ENCODE peak calls at places on chromosomes 4 and X, in four cellular contexts. One of them, this sample, is unnamed.

GRCh38 chr4:108512615-108513505 is 107.5 kb upstream of the RPL34 start:
- DNase-seq in psoas muscle: no peak
- DNase-seq in GM06990: no peak
- DNase-seq in IMR-90: peak
- DNase-seq in this sample: peak

GRCh38 chr4:120977435-120977997 is 55.0 kb upstream of the PRDM5 start:
- DNase-seq in psoas muscle: no peak
- DNase-seq in GM06990: no peak
- DNase-seq in IMR-90: peak
- DNase-seq in this sample: peak

GRCh38 chr4:102438396-102438795 is 62.8 kb upstream of the NFKB1 start:
- DNase-seq in psoas muscle: no peak
- DNase-seq in GM06990: no peak
- DNase-seq in IMR-90: peak
- DNase-seq in this sample: no peak

GRCh38 chrX:72540318-72540717 is 32.3 kb downstream of the HDAC8 start:
- DNase-seq in psoas muscle: no peak
- DNase-seq in GM06990: no peak
- DNase-seq in IMR-90: peak
- DNase-seq in this sample: peak

GRCh38 chrX:40083120-40083978 is 14.4 kb downstream of the BCOR start:
- DNase-seq in psoas muscle: peak
- DNase-seq in GM06990: no peak
- DNase-seq in IMR-90: no peak
- DNase-seq in this sample: no peak

GRCh38 chr4:8259743-8260430 is 9.7 kb upstream of the HTRA3 start:
- DNase-seq in psoas muscle: no peak
- DNase-seq in GM06990: no peak
- DNase-seq in IMR-90: no peak
- DNase-seq in this sample: no peak

GRCh38 chr4:82758701-82759685 is 39.6 kb downstream of the SCD5 start:
- DNase-seq in psoas muscle: no peak
- DNase-seq in GM06990: no peak
- DNase-seq in IMR-90: no peak
- DNase-seq in this sample: no peak

GRCh38 chr4:122099896-122100295 is 52.2 kb upstream of the BLTP1 start:
- DNase-seq in psoas muscle: no peak
- DNase-seq in GM06990: no peak
- DNase-seq in IMR-90: peak
- DNase-seq in this sample: peak

GRCh38 chrX:150854856-150855255 is 43.6 kb downstream of the CD99L2 start:
- DNase-seq in psoas muscle: no peak
- DNase-seq in GM06990: no peak
- DNase-seq in IMR-90: no peak
- DNase-seq in this sample: no peak

GRCh38 chrX:153334654-153335295 is 822 bp downstream of the ZNF275 start:
- DNase-seq in psoas muscle: no peak
- DNase-seq in GM06990: no peak
- DNase-seq in IMR-90: no peak
- DNase-seq in this sample: no peak

GRCh38 chr4:54281060-54281781 is 52.1 kb downstream of the PDGFRA start:
- DNase-seq in psoas muscle: peak
- DNase-seq in GM06990: no peak
- DNase-seq in IMR-90: peak
- DNase-seq in this sample: peak

GRCh38 chr4:122170775-122171174 is 18.6 kb downstream of the BLTP1 start:
- DNase-seq in psoas muscle: no peak
- DNase-seq in GM06990: no peak
- DNase-seq in IMR-90: no peak
- DNase-seq in this sample: no peak

GRCh38 chrX:20066968-20067708 is 49.6 kb downstream of the MAP7D2 start:
- DNase-seq in psoas muscle: no peak
- DNase-seq in GM06990: no peak
- DNase-seq in IMR-90: peak
- DNase-seq in this sample: peak

GRCh38 chr4:125321709-125322362 is 7.1 kb downstream of the FAT4 start:
- DNase-seq in psoas muscle: no peak
- DNase-seq in GM06990: no peak
- DNase-seq in IMR-90: peak
- DNase-seq in this sample: peak

GRCh38 chr4:82561745-82562552 is at the start of gene TMEM150C:
- DNase-seq in psoas muscle: peak
- DNase-seq in GM06990: no peak
- DNase-seq in IMR-90: no peak
- DNase-seq in this sample: peak

GRCh38 chr4:74394476-74395136 is 29.7 kb downstream of the EREG start:
- DNase-seq in psoas muscle: no peak
- DNase-seq in GM06990: no peak
- DNase-seq in IMR-90: peak
- DNase-seq in this sample: peak

GRCh38 chr4:74395633-74396032 is 30.7 kb downstream of the EREG start:
- DNase-seq in psoas muscle: no peak
- DNase-seq in GM06990: no peak
- DNase-seq in IMR-90: peak
- DNase-seq in this sample: peak

GRCh38 chr4:74400395-74400794 is 35.5 kb downstream of the EREG start:
- DNase-seq in psoas muscle: no peak
- DNase-seq in GM06990: no peak
- DNase-seq in IMR-90: no peak
- DNase-seq in this sample: no peak

GRCh38 chr4:74402692-74403460 is 37.9 kb downstream of the EREG start:
- DNase-seq in psoas muscle: no peak
- DNase-seq in GM06990: peak
- DNase-seq in IMR-90: no peak
- DNase-seq in this sample: no peak

GRCh38 chr4:74397748-74398426 is 32.9 kb downstream of the EREG start:
- DNase-seq in psoas muscle: no peak
- DNase-seq in GM06990: no peak
- DNase-seq in IMR-90: peak
- DNase-seq in this sample: no peak
- H3K4me3 ChIP-seq in psoas muscle: peak
- H3K4me3 ChIP-seq in GM06990: peak
- H3K4me3 ChIP-seq in IMR-90: no peak
- H3K4me3 ChIP-seq in this sample: no peak

DNA sequence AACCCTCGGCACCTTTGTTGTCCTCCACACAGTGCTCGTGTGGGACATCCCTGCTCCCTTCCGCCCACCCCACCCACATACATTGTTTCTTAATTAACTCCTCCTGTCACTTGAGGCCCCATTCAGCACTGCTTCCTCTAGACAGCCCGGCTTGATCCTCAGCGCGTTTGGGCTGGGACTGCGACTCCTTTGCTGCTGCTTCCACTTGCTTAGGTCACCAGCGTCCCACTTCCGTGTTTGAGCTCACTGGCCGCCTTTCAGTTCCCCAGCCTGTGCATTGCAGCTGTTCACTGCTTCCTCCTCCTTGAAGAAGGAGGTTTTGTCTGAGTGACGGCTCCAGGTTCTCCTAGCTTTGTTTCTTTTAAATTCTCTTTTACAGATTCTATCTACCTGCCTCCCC is 16.1 kb downstream of the RNF4 start:
- DNase-seq in psoas muscle: peak
- DNase-seq in GM06990: peak
- DNase-seq in IMR-90: no peak
- DNase-seq in this sample: no peak
- H3K4me3 ChIP-seq in psoas muscle: no peak
- H3K4me3 ChIP-seq in GM06990: no peak
- H3K4me3 ChIP-seq in IMR-90: no peak
- H3K4me3 ChIP-seq in this sample: no peak

DNA sequence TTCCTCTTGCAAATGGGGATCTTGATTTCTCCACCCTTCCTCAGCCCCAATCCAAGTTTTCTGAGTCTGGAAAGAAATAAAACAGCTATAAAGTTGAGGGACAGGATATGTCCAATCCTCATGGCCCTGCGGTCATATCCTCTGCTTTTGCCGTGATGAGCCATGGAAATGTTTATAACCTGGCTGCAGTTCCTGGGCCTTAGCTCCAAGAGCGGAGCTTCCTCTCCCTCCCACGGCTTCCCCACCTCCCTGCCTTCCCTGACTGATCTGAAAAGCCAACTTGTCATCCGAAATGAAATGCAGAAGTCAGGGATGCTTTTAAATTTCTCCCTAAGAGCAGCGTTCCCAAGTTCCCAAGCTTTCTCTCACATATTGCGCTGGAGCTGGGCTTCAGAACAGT is 221.5 kb upstream of the SFRP2 start:
- DNase-seq in psoas muscle: no peak
- DNase-seq in GM06990: no peak
- DNase-seq in IMR-90: no peak
- DNase-seq in this sample: no peak
- H3K4me3 ChIP-seq in psoas muscle: no peak
- H3K4me3 ChIP-seq in GM06990: no peak
- H3K4me3 ChIP-seq in IMR-90: no peak
- H3K4me3 ChIP-seq in this sample: no peak

DNA sequence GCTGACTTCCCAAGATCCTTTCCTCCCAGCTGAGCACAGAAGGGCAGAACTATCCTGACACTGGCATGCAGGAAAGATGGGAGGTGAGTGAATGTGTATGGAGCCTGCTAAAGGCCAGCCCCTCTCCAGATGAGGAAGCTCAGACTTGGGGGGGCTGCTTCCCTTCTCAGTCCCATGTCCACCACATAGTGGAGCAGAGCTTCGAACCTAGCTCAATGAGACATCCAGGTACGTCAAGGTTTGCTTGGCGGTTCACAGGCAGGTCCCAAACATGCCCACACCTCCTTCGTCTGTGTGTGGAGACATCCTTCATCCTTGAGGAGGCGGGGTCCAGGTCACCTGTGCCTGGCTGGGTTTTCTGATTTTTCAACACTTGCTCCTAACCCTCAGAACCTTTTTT is 31.3 kb downstream of the ACSL1 start:
- DNase-seq in psoas muscle: no peak
- DNase-seq in GM06990: no peak
- DNase-seq in IMR-90: no peak
- DNase-seq in this sample: no peak
- H3K4me3 ChIP-seq in psoas muscle: no peak
- H3K4me3 ChIP-seq in GM06990: no peak
- H3K4me3 ChIP-seq in IMR-90: no peak
- H3K4me3 ChIP-seq in this sample: no peak

DNA sequence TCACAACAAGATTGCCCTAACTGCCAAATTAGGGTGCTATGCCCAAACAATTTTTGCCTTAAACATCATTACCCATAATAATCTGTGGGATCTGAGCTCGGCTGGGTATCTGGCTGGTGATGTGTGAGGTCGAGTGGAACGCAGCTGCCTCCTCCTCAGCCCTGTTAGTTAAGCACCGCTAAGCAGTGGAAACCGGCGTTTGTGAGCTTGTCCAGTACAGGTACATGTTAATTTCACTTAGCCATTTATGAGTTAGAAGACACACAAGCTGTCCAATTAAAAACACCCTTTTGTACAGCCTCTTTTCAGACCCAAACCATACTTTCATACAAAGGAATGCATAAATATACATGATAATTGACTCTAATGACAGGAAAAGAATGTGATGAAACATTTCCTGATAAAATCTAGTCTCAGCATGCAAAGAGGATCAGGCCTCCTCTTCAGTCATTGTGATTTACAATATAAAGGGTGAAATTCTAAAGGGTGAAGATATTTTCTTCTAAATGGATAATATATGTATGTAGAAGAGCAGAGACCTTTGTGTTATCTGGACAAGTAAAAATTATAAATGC is 163.6 kb upstream of the FAT1 start:
- DNase-seq in psoas muscle: no peak
- DNase-seq in GM06990: no peak
- DNase-seq in IMR-90: no peak
- DNase-seq in this sample: no peak
- H3K4me3 ChIP-seq in psoas muscle: no peak
- H3K4me3 ChIP-seq in GM06990: no peak
- H3K4me3 ChIP-seq in IMR-90: no peak
- H3K4me3 ChIP-seq in this sample: no peak

This sample was measured in astrocyte of the spinal cord.